ENCODE peak calls at places on chromosomes 4 and X, in ten cellular contexts. One of them, this sample, is unnamed.

GRCh38 chrX:30521440-30522182 is 56.0 kb downstream of the TASL start:
- DNase-seq in K562: no peak
- DNase-seq in osteocyte: no peak
- DNase-seq in GM10248: no peak
- DNase-seq in heart left ventricle: no peak
- DNase-seq in kidney: no peak
- DNase-seq in CD14-positive monocyte: no peak
- DNase-seq in transverse colon: no peak
- DNase-seq in brain microvascular endothelial cell: peak; percentile 63
- DNase-seq in thoracic aorta: no peak
- DNase-seq in this sample: no peak

GRCh38 chr4:101471201-101471600 is 123.9 kb upstream of the PPP3CA start:
- DNase-seq in heart left ventricle: no peak
- DNase-seq in transverse colon: no peak
- DNase-seq in brain microvascular endothelial cell: no peak
- DNase-seq in GM10248: no peak
- DNase-seq in osteocyte: no peak
- DNase-seq in thoracic aorta: no peak
- DNase-seq in K562: no peak
- DNase-seq in CD14-positive monocyte: no peak
- DNase-seq in kidney: no peak
- DNase-seq in this sample: no peak

GRCh38 chrX:122219735-122220134 is 964.3 kb upstream of the GRIA3 start:
- DNase-seq in CD14-positive monocyte: no peak
- DNase-seq in kidney: no peak
- DNase-seq in transverse colon: no peak
- DNase-seq in thoracic aorta: no peak
- DNase-seq in brain microvascular endothelial cell: no peak
- DNase-seq in K562: no peak
- DNase-seq in GM10248: no peak
- DNase-seq in heart left ventricle: no peak
- DNase-seq in osteocyte: no peak
- DNase-seq in this sample: no peak

GRCh38 chr4:141099326-141099725 is 33.9 kb downstream of the RNF150 start:
- DNase-seq in transverse colon: no peak
- DNase-seq in CD14-positive monocyte: no peak
- DNase-seq in thoracic aorta: no peak
- DNase-seq in kidney: no peak
- DNase-seq in GM10248: no peak
- DNase-seq in brain microvascular endothelial cell: peak; percentile 27
- DNase-seq in osteocyte: no peak
- DNase-seq in K562: no peak
- DNase-seq in heart left ventricle: no peak
- DNase-seq in this sample: no peak

GRCh38 chr4:55670695-55671094 is 34.6 kb upstream of the NMU start:
- DNase-seq in transverse colon: no peak
- DNase-seq in kidney: no peak
- DNase-seq in brain microvascular endothelial cell: no peak
- DNase-seq in K562: peak; percentile 60
- DNase-seq in heart left ventricle: no peak
- DNase-seq in osteocyte: no peak
- DNase-seq in thoracic aorta: no peak
- DNase-seq in CD14-positive monocyte: no peak
- DNase-seq in GM10248: no peak
- DNase-seq in this sample: no peak

GRCh38 chr4:146368209-146368608 is 153.5 kb downstream of the SLC10A7 start:
- DNase-seq in transverse colon: no peak
- DNase-seq in CD14-positive monocyte: no peak
- DNase-seq in heart left ventricle: no peak
- DNase-seq in brain microvascular endothelial cell: no peak
- DNase-seq in thoracic aorta: no peak
- DNase-seq in osteocyte: no peak
- DNase-seq in GM10248: no peak
- DNase-seq in K562: no peak
- DNase-seq in kidney: no peak
- DNase-seq in this sample: no peak

GRCh38 chr4:90979551-90979950 is 852.4 kb downstream of the CCSER1 start:
- DNase-seq in CD14-positive monocyte: no peak
- DNase-seq in GM10248: no peak
- DNase-seq in transverse colon: no peak
- DNase-seq in brain microvascular endothelial cell: no peak
- DNase-seq in K562: no peak
- DNase-seq in thoracic aorta: no peak
- DNase-seq in osteocyte: no peak
- DNase-seq in heart left ventricle: no peak
- DNase-seq in kidney: no peak
- DNase-seq in this sample: no peak

GRCh38 chrX:112391313-112391712 is 288.4 kb downstream of the LHFPL1 start:
- DNase-seq in osteocyte: no peak
- DNase-seq in K562: no peak
- DNase-seq in CD14-positive monocyte: no peak
- DNase-seq in thoracic aorta: no peak
- DNase-seq in kidney: no peak
- DNase-seq in transverse colon: no peak
- DNase-seq in GM10248: no peak
- DNase-seq in heart left ventricle: no peak
- DNase-seq in brain microvascular endothelial cell: no peak
- DNase-seq in this sample: no peak

DNA sequence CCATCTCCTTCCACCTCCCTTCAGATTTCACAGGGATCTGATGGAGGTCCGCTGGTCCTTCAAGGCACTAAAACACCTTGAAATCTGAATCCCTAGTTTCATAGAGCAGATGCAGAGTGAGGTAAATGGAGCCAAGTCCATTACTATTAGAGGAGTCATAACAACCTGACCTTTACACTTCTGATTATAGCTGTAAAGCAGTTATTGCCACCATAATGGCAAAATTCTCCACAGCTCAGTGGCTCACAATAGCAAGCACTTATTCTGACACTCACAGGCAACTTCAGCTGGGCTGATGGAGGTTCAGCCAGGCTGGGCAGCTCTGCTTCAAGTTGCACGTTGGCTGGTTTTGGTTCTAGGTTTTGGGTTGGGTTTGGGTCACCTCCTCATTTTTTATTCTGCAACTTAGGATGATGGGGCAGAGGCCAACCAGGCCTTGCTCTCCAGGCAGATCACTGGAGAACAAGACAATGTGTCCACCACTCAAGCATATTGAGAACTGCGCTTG is 51.4 kb upstream of the LRAT start:
- DNase-seq in K562: no peak
- DNase-seq in heart left ventricle: no peak
- DNase-seq in kidney: no peak
- DNase-seq in GM10248: no peak
- DNase-seq in thoracic aorta: no peak
- DNase-seq in osteocyte: no peak
- DNase-seq in CD14-positive monocyte: no peak
- DNase-seq in brain microvascular endothelial cell: no peak
- DNase-seq in transverse colon: no peak
- DNase-seq in this sample: no peak
- TF ChIP-seq CTCF in K562: no peak
- TF ChIP-seq CTCF in heart left ventricle: no peak
- TF ChIP-seq CTCF in kidney: no peak
- TF ChIP-seq CTCF in GM10248: no peak
- TF ChIP-seq CTCF in thoracic aorta: no peak
- TF ChIP-seq CTCF in osteocyte: no peak
- TF ChIP-seq CTCF in CD14-positive monocyte: no peak
- TF ChIP-seq CTCF in brain microvascular endothelial cell: no peak
- TF ChIP-seq CTCF in transverse colon: no peak
- TF ChIP-seq CTCF in this sample: no peak

GRCh38 chrX:71872542-71873458 is 37.8 kb upstream of the NHSL2 start:
- DNase-seq in transverse colon: no peak
- DNase-seq in heart left ventricle: no peak
- DNase-seq in GM10248: no peak
- DNase-seq in osteocyte: no peak
- DNase-seq in CD14-positive monocyte: no peak
- DNase-seq in kidney: peak; percentile 75
- DNase-seq in brain microvascular endothelial cell: no peak
- DNase-seq in K562: no peak
- DNase-seq in thoracic aorta: no peak
- DNase-seq in this sample: no peak

GRCh38 chrX:71867680-71868079 is 43.0 kb upstream of the NHSL2 start:
- DNase-seq in heart left ventricle: no peak
- DNase-seq in brain microvascular endothelial cell: no peak
- DNase-seq in thoracic aorta: no peak
- DNase-seq in CD14-positive monocyte: no peak
- DNase-seq in transverse colon: no peak
- DNase-seq in osteocyte: no peak
- DNase-seq in kidney: no peak
- DNase-seq in GM10248: no peak
- DNase-seq in K562: no peak
- DNase-seq in this sample: no peak

GRCh38 chrX:71871367-71871766 is 39.3 kb upstream of the NHSL2 start:
- DNase-seq in transverse colon: no peak
- DNase-seq in kidney: peak; percentile 71
- DNase-seq in brain microvascular endothelial cell: peak; percentile 12
- DNase-seq in GM10248: no peak
- DNase-seq in CD14-positive monocyte: no peak
- DNase-seq in thoracic aorta: no peak
- DNase-seq in K562: no peak
- DNase-seq in osteocyte: no peak
- DNase-seq in heart left ventricle: no peak
- DNase-seq in this sample: peak; percentile 44

GRCh38 chrX:71873459-71873833 is 37.2 kb upstream of the NHSL2 start:
- DNase-seq in thoracic aorta: no peak
- DNase-seq in transverse colon: no peak
- DNase-seq in kidney: no peak
- DNase-seq in GM10248: no peak
- DNase-seq in heart left ventricle: no peak
- DNase-seq in brain microvascular endothelial cell: no peak
- DNase-seq in K562: no peak
- DNase-seq in osteocyte: no peak
- DNase-seq in CD14-positive monocyte: no peak
- DNase-seq in this sample: no peak

GRCh38 chrX:71870337-71871098 is 40.1 kb upstream of the NHSL2 start:
- DNase-seq in osteocyte: no peak
- DNase-seq in GM10248: no peak
- DNase-seq in K562: no peak
- DNase-seq in transverse colon: no peak
- DNase-seq in thoracic aorta: no peak
- DNase-seq in brain microvascular endothelial cell: no peak
- DNase-seq in CD14-positive monocyte: no peak
- DNase-seq in kidney: no peak
- DNase-seq in heart left ventricle: no peak
- DNase-seq in this sample: peak; percentile 57
- TF ChIP-seq CTCF in osteocyte: peak; percentile 37
- TF ChIP-seq CTCF in GM10248: no peak
- TF ChIP-seq CTCF in K562: peak; percentile 48
- TF ChIP-seq CTCF in transverse colon: no peak
- TF ChIP-seq CTCF in thoracic aorta: no peak
- TF ChIP-seq CTCF in brain microvascular endothelial cell: peak; percentile 55
- TF ChIP-seq CTCF in CD14-positive monocyte: no peak
- TF ChIP-seq CTCF in kidney: peak; percentile 13
- TF ChIP-seq CTCF in heart left ventricle: no peak
- TF ChIP-seq CTCF in this sample: no peak

GRCh38 chrX:136523770-136524169 is 8.2 kb upstream of the VGLL1 start:
- DNase-seq in kidney: no peak
- DNase-seq in heart left ventricle: no peak
- DNase-seq in osteocyte: no peak
- DNase-seq in thoracic aorta: no peak
- DNase-seq in K562: no peak
- DNase-seq in GM10248: no peak
- DNase-seq in CD14-positive monocyte: no peak
- DNase-seq in transverse colon: no peak
- DNase-seq in brain microvascular endothelial cell: no peak
- DNase-seq in this sample: no peak

DNA sequence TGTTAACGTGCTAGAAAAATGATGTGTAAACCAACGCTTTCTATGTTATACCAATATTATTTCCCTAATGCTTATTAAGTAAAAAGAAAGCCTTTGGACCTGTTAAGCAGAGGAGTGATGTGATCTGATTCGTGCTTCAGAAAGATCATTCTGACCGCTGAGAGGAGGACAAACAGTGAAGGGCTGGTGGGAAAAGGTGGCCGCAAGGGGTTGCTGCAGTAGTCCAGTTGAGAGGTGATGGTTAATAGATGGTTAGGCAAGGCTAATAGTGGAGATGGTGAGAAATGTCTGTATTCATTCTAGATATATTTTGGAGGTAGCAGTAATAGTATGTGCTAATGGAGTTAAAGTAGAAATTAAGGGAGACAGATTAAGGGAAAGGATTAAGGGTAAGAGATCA is 12.9 kb upstream of the VGLL1 start:
- DNase-seq in K562: no peak
- DNase-seq in CD14-positive monocyte: no peak
- DNase-seq in heart left ventricle: no peak
- DNase-seq in transverse colon: no peak
- DNase-seq in thoracic aorta: no peak
- DNase-seq in kidney: no peak
- DNase-seq in osteocyte: no peak
- DNase-seq in GM10248: no peak
- DNase-seq in brain microvascular endothelial cell: no peak
- DNase-seq in this sample: no peak
- TF ChIP-seq CTCF in K562: peak; percentile 41
- TF ChIP-seq CTCF in CD14-positive monocyte: no peak
- TF ChIP-seq CTCF in heart left ventricle: no peak
- TF ChIP-seq CTCF in transverse colon: no peak
- TF ChIP-seq CTCF in thoracic aorta: no peak
- TF ChIP-seq CTCF in kidney: no peak
- TF ChIP-seq CTCF in osteocyte: no peak
- TF ChIP-seq CTCF in GM10248: no peak
- TF ChIP-seq CTCF in brain microvascular endothelial cell: no peak
- TF ChIP-seq CTCF in this sample: no peak

GRCh38 chrX:149628280-149628679 is 3.3 kb downstream of the TMEM185A start:
- DNase-seq in CD14-positive monocyte: no peak
- DNase-seq in heart left ventricle: no peak
- DNase-seq in K562: no peak
- DNase-seq in GM10248: no peak
- DNase-seq in transverse colon: no peak
- DNase-seq in kidney: no peak
- DNase-seq in osteocyte: no peak
- DNase-seq in brain microvascular endothelial cell: no peak
- DNase-seq in thoracic aorta: no peak
- DNase-seq in this sample: no peak

GRCh38 chrX:149628768-149629167 is 2.8 kb downstream of the TMEM185A start:
- DNase-seq in GM10248: no peak
- DNase-seq in CD14-positive monocyte: no peak
- DNase-seq in osteocyte: no peak
- DNase-seq in kidney: no peak
- DNase-seq in transverse colon: no peak
- DNase-seq in brain microvascular endothelial cell: no peak
- DNase-seq in thoracic aorta: no peak
- DNase-seq in heart left ventricle: no peak
- DNase-seq in K562: no peak
- DNase-seq in this sample: no peak

GRCh38 chrX:149629730-149630387 is 1.7 kb downstream of the TMEM185A start:
- DNase-seq in osteocyte: no peak
- DNase-seq in kidney: no peak
- DNase-seq in brain microvascular endothelial cell: no peak
- DNase-seq in transverse colon: no peak
- DNase-seq in thoracic aorta: no peak
- DNase-seq in K562: no peak
- DNase-seq in CD14-positive monocyte: no peak
- DNase-seq in GM10248: no peak
- DNase-seq in heart left ventricle: no peak
- DNase-seq in this sample: no peak

GRCh38 chrX:149631293-149632165 is at the start of gene TMEM185A:
- DNase-seq in CD14-positive monocyte: peak; percentile 46
- DNase-seq in K562: peak; percentile 77
- DNase-seq in brain microvascular endothelial cell: peak; percentile 7
- DNase-seq in transverse colon: peak; percentile 79
- DNase-seq in GM10248: peak; percentile 83
- DNase-seq in thoracic aorta: no peak
- DNase-seq in kidney: peak; percentile 89
- DNase-seq in heart left ventricle: peak; percentile 85
- DNase-seq in osteocyte: peak; percentile 89
- DNase-seq in this sample: peak; percentile 77

DNA sequence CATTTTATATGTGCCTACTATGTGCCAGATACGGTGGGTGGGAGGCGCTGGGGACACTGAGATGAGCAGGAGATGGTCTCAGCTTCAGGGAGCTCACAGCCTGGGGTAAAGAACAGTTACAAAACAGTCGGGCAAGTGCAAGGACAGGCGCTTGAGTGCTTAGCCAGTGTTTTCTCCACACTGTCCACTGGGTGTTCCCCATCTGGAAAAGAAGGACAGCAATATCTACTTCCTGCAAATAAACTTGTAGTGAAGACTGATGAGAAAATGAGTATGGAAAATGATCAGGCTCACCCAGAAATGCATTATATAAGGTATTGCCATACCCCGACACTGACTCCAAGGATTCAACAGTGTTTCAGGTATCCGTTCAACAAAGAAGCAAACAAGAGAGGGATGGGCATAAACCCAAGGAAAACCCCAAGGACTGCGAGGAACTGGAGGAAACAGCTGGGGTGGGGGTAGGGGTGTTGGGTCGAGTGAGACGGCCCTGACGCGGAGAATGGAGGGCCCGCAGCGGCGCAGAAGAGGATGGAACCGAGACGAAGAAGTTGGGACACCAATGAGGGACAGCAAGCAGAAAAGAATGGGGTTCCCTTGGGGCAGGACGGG is 805 bp downstream of the TMEM185A start:
- DNase-seq in CD14-positive monocyte: no peak
- DNase-seq in transverse colon: no peak
- DNase-seq in heart left ventricle: no peak
- DNase-seq in thoracic aorta: no peak
- DNase-seq in osteocyte: no peak
- DNase-seq in kidney: no peak
- DNase-seq in K562: no peak
- DNase-seq in GM10248: no peak
- DNase-seq in brain microvascular endothelial cell: peak; percentile 19
- DNase-seq in this sample: peak; percentile 12
- TF ChIP-seq CTCF in CD14-positive monocyte: no peak
- TF ChIP-seq CTCF in transverse colon: peak; percentile 10
- TF ChIP-seq CTCF in heart left ventricle: peak; percentile 12
- TF ChIP-seq CTCF in thoracic aorta: no peak
- TF ChIP-seq CTCF in osteocyte: peak; percentile 25
- TF ChIP-seq CTCF in kidney: no peak
- TF ChIP-seq CTCF in K562: no peak
- TF ChIP-seq CTCF in GM10248: no peak
- TF ChIP-seq CTCF in brain microvascular endothelial cell: peak; percentile 45
- TF ChIP-seq CTCF in this sample: no peak

This sample was measured in Calu3.